ENCODE peak calls at places on chromosomes 5 and 9, in six cellular contexts. One of them, this sample, is unnamed.

GRCh38 chr5:98096155-98096554 is 677.3 kb upstream of the RGMB start:
- DNase-seq in transverse colon: no peak
- DNase-seq in HL-60: no peak
- DNase-seq in GM23338: peak; percentile 34
- DNase-seq in endothelial cell of umbilical vein: no peak
- DNase-seq in prostate gland: no peak
- DNase-seq in this sample: no peak

GRCh38 chr5:41537581-41537980 is 27.2 kb upstream of the PLCXD3 start:
- DNase-seq in transverse colon: no peak
- DNase-seq in HL-60: no peak
- DNase-seq in GM23338: no peak
- DNase-seq in endothelial cell of umbilical vein: no peak
- DNase-seq in prostate gland: no peak
- DNase-seq in this sample: no peak

GRCh38 chr5:106127341-106127781 is 1543.4 kb downstream of the EFNA5 start:
- DNase-seq in transverse colon: no peak
- DNase-seq in HL-60: no peak
- DNase-seq in GM23338: peak; percentile 18
- DNase-seq in endothelial cell of umbilical vein: no peak
- DNase-seq in prostate gland: no peak
- DNase-seq in this sample: no peak

GRCh38 chr9:96150324-96151023 is 151.5 kb downstream of the HSD17B3 start:
- DNase-seq in transverse colon: peak; percentile 46
- DNase-seq in HL-60: peak; percentile 74
- DNase-seq in GM23338: no peak
- DNase-seq in endothelial cell of umbilical vein: no peak
- DNase-seq in prostate gland: no peak
- DNase-seq in this sample: peak; percentile 75

GRCh38 chr9:16180546-16180945 is 627.7 kb downstream of the CCDC171 start:
- DNase-seq in transverse colon: no peak
- DNase-seq in HL-60: no peak
- DNase-seq in GM23338: no peak
- DNase-seq in endothelial cell of umbilical vein: no peak
- DNase-seq in prostate gland: no peak
- DNase-seq in this sample: no peak

GRCh38 chr9:114721491-114722362 is 39.7 kb upstream of the TEX48 start:
- DNase-seq in transverse colon: no peak
- DNase-seq in HL-60: no peak
- DNase-seq in GM23338: no peak
- DNase-seq in endothelial cell of umbilical vein: no peak
- DNase-seq in prostate gland: peak; percentile 16
- DNase-seq in this sample: no peak

GRCh38 chr5:81313278-81313677 is 11.9 kb downstream of the ZCCHC9 start:
- DNase-seq in transverse colon: no peak
- DNase-seq in HL-60: no peak
- DNase-seq in GM23338: no peak
- DNase-seq in endothelial cell of umbilical vein: no peak
- DNase-seq in prostate gland: no peak
- DNase-seq in this sample: no peak

GRCh38 chr5:74493426-74493825 is 147.1 kb downstream of the ENC1 start:
- DNase-seq in transverse colon: no peak
- DNase-seq in HL-60: no peak
- DNase-seq in GM23338: no peak
- DNase-seq in endothelial cell of umbilical vein: no peak
- DNase-seq in prostate gland: no peak
- DNase-seq in this sample: no peak

GRCh38 chr5:32814620-32815019 is 103.5 kb downstream of the NPR3 start:
- DNase-seq in transverse colon: no peak
- DNase-seq in HL-60: no peak
- DNase-seq in GM23338: no peak
- DNase-seq in endothelial cell of umbilical vein: no peak
- DNase-seq in prostate gland: peak; percentile 27
- DNase-seq in this sample: no peak

GRCh38 chr5:112492291-112492690 is 73.2 kb upstream of the EPB41L4A start:
- DNase-seq in transverse colon: peak; percentile 45
- DNase-seq in HL-60: peak; percentile 1
- DNase-seq in GM23338: peak; percentile 88
- DNase-seq in endothelial cell of umbilical vein: peak; percentile 92
- DNase-seq in prostate gland: no peak
- DNase-seq in this sample: peak; percentile 55

GRCh38 chr9:87307810-87308209 is 189.9 kb upstream of the DAPK1 start:
- DNase-seq in transverse colon: no peak
- DNase-seq in HL-60: no peak
- DNase-seq in GM23338: no peak
- DNase-seq in endothelial cell of umbilical vein: no peak
- DNase-seq in prostate gland: no peak
- DNase-seq in this sample: no peak

GRCh38 chr9:98172604-98173003 is 19.8 kb downstream of the CORO2A start:
- DNase-seq in transverse colon: no peak
- DNase-seq in HL-60: no peak
- DNase-seq in GM23338: peak; percentile 49
- DNase-seq in endothelial cell of umbilical vein: no peak
- DNase-seq in prostate gland: peak; percentile 86
- DNase-seq in this sample: peak; percentile 61

GRCh38 chr5:153816870-153817269 is 221.8 kb downstream of the FAM114A2 start:
- DNase-seq in transverse colon: no peak
- DNase-seq in HL-60: no peak
- DNase-seq in GM23338: no peak
- DNase-seq in endothelial cell of umbilical vein: no peak
- DNase-seq in prostate gland: no peak
- DNase-seq in this sample: no peak

GRCh38 chr5:180598797-180599589 is 7.7 kb upstream of the SCGB3A1 start:
- DNase-seq in transverse colon: no peak
- DNase-seq in HL-60: no peak
- DNase-seq in GM23338: no peak
- DNase-seq in endothelial cell of umbilical vein: no peak
- DNase-seq in prostate gland: no peak
- DNase-seq in this sample: peak; percentile 15

GRCh38 chr5:179241764-179242370 is 103.4 kb downstream of the ADAMTS2 start:
- DNase-seq in transverse colon: peak; percentile 6
- DNase-seq in HL-60: no peak
- DNase-seq in GM23338: no peak
- DNase-seq in endothelial cell of umbilical vein: no peak
- DNase-seq in prostate gland: no peak
- DNase-seq in this sample: no peak

GRCh38 chr9:95732803-95733686 is 142.4 kb upstream of the ERCC6L2 start:
- DNase-seq in transverse colon: no peak
- DNase-seq in HL-60: no peak
- DNase-seq in GM23338: no peak
- DNase-seq in endothelial cell of umbilical vein: no peak
- DNase-seq in prostate gland: no peak
- DNase-seq in this sample: no peak

GRCh38 chr9:72006481-72006880 is 53.9 kb downstream of the C9orf57 start:
- DNase-seq in transverse colon: no peak
- DNase-seq in HL-60: no peak
- DNase-seq in GM23338: no peak
- DNase-seq in endothelial cell of umbilical vein: no peak
- DNase-seq in prostate gland: no peak
- DNase-seq in this sample: no peak

GRCh38 chr9:87077986-87078385 is 130.7 kb upstream of the GAS1 start:
- DNase-seq in transverse colon: no peak
- DNase-seq in HL-60: no peak
- DNase-seq in GM23338: no peak
- DNase-seq in endothelial cell of umbilical vein: no peak
- DNase-seq in prostate gland: no peak
- DNase-seq in this sample: no peak

GRCh38 chr5:55817030-55817429 is 34.1 kb upstream of the IL31RA start:
- DNase-seq in transverse colon: no peak
- DNase-seq in HL-60: no peak
- DNase-seq in GM23338: no peak
- DNase-seq in endothelial cell of umbilical vein: no peak
- DNase-seq in prostate gland: no peak
- DNase-seq in this sample: no peak

GRCh38 chr5:33120671-33121070 is 320.1 kb upstream of the TARS1 start:
- DNase-seq in transverse colon: no peak
- DNase-seq in HL-60: no peak
- DNase-seq in GM23338: no peak
- DNase-seq in endothelial cell of umbilical vein: no peak
- DNase-seq in prostate gland: no peak
- DNase-seq in this sample: no peak

GRCh38 chr9:104906441-104907277 is 21.3 kb downstream of the ABCA1 start:
- DNase-seq in transverse colon: no peak
- DNase-seq in HL-60: no peak
- DNase-seq in GM23338: no peak
- DNase-seq in endothelial cell of umbilical vein: no peak
- DNase-seq in prostate gland: no peak
- DNase-seq in this sample: no peak

GRCh38 chr9:19665146-19665863 is 123.5 kb downstream of the SLC24A2 start:
- DNase-seq in transverse colon: no peak
- DNase-seq in HL-60: no peak
- DNase-seq in GM23338: no peak
- DNase-seq in endothelial cell of umbilical vein: no peak
- DNase-seq in prostate gland: no peak
- DNase-seq in this sample: no peak

DNA sequence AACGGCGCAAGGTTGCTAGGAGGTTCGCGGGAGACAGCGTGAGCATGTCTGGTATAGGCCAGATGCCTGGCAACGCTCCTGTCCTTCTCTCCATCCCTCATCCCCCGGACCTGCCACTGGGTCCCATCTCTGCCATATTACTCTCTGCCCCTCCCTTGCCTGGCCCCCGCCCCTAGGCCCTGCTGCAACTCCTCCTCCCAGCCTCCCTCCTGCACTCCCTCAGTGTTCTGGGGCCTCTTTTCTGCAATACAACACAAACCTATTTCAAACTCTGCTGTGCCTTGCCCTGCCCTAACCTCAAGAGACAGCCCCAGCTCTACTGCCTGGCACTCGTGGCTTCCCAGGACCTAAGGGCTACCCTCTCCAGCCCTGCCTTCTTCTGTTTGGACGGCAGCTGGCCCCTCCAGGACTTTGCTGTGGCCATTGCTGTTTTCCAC is 8.9 kb upstream of the DBN1 start:
- DNase-seq in transverse colon: no peak
- DNase-seq in HL-60: no peak
- DNase-seq in GM23338: no peak
- DNase-seq in endothelial cell of umbilical vein: no peak
- DNase-seq in prostate gland: no peak
- DNase-seq in this sample: no peak
- TF ChIP-seq POLR2AphosphoS5 in transverse colon: no peak
- TF ChIP-seq POLR2AphosphoS5 in HL-60: no peak
- TF ChIP-seq POLR2AphosphoS5 in GM23338: no peak
- TF ChIP-seq POLR2AphosphoS5 in endothelial cell of umbilical vein: peak; percentile 72
- TF ChIP-seq POLR2AphosphoS5 in prostate gland: no peak
- TF ChIP-seq POLR2AphosphoS5 in this sample: no peak

DNA sequence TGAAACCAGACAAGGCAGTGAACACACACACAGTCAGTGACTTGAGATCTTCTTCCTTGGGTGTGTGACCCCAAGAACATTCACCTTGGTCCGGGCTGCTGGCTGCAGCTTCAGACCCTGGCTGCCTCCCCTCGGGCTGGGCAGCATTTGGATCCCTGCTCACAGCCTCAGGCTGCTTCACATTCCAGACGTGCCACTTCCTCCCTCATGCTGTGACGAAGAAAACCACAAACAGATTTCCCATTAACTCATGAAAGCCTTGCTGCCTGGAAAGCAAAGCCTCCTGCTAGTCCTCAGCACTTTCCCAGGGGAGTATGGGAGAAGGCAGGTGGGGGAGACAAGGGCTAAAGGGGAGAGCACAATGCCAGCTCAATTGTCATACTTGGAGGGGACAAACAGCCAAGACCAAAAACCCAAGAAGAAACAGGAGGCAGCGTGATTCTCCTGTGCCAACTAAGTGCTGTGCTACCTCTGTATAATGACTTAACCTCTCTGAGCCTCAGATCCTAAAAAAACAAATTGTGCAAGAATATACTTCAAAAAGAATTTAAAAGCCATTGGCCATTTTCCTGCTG is 594.6 kb upstream of the BRINP1 start:
- DNase-seq in transverse colon: no peak
- DNase-seq in HL-60: no peak
- DNase-seq in GM23338: peak; percentile 95
- DNase-seq in endothelial cell of umbilical vein: no peak
- DNase-seq in prostate gland: no peak
- DNase-seq in this sample: peak; percentile 25
- H3K4me3 ChIP-seq in transverse colon: no peak overlapping the region
- H3K4me3 ChIP-seq in HL-60: no peak overlapping the region
- H3K4me3 ChIP-seq in GM23338: no peak overlapping the region
- H3K4me3 ChIP-seq in endothelial cell of umbilical vein: no peak overlapping the region
- H3K4me3 ChIP-seq in prostate gland: no peak overlapping the region
- H3K4me3 ChIP-seq in this sample: no peak overlapping the region

GRCh38 chr9:134663084-134663483 is 21.5 kb downstream of the COL5A1 start:
- DNase-seq in transverse colon: no peak
- DNase-seq in HL-60: no peak
- DNase-seq in GM23338: no peak
- DNase-seq in endothelial cell of umbilical vein: no peak
- DNase-seq in prostate gland: no peak
- DNase-seq in this sample: no peak

GRCh38 chr9:134661791-134662142 is 20.2 kb downstream of the COL5A1 start:
- DNase-seq in transverse colon: peak; percentile 23
- DNase-seq in HL-60: no peak
- DNase-seq in GM23338: no peak
- DNase-seq in endothelial cell of umbilical vein: no peak
- DNase-seq in prostate gland: no peak
- DNase-seq in this sample: no peak

GRCh38 chr9:134663753-134664415 is 22.3 kb downstream of the COL5A1 start:
- DNase-seq in transverse colon: no peak
- DNase-seq in HL-60: no peak
- DNase-seq in GM23338: no peak
- DNase-seq in endothelial cell of umbilical vein: no peak
- DNase-seq in prostate gland: no peak
- DNase-seq in this sample: no peak

GRCh38 chr9:134661299-134661698 is 19.7 kb downstream of the COL5A1 start:
- DNase-seq in transverse colon: no peak
- DNase-seq in HL-60: no peak
- DNase-seq in GM23338: no peak
- DNase-seq in endothelial cell of umbilical vein: no peak
- DNase-seq in prostate gland: no peak
- DNase-seq in this sample: no peak

GRCh38 chr9:134662143-134662876 is 20.7 kb downstream of the COL5A1 start:
- DNase-seq in transverse colon: peak; percentile 51
- DNase-seq in HL-60: no peak
- DNase-seq in GM23338: no peak
- DNase-seq in endothelial cell of umbilical vein: no peak
- DNase-seq in prostate gland: no peak
- DNase-seq in this sample: no peak
- TF ChIP-seq POLR2AphosphoS5 in transverse colon: peak; percentile 84
- TF ChIP-seq POLR2AphosphoS5 in HL-60: no peak
- TF ChIP-seq POLR2AphosphoS5 in GM23338: no peak
- TF ChIP-seq POLR2AphosphoS5 in endothelial cell of umbilical vein: no peak
- TF ChIP-seq POLR2AphosphoS5 in prostate gland: no peak
- TF ChIP-seq POLR2AphosphoS5 in this sample: peak; percentile 65

DNA sequence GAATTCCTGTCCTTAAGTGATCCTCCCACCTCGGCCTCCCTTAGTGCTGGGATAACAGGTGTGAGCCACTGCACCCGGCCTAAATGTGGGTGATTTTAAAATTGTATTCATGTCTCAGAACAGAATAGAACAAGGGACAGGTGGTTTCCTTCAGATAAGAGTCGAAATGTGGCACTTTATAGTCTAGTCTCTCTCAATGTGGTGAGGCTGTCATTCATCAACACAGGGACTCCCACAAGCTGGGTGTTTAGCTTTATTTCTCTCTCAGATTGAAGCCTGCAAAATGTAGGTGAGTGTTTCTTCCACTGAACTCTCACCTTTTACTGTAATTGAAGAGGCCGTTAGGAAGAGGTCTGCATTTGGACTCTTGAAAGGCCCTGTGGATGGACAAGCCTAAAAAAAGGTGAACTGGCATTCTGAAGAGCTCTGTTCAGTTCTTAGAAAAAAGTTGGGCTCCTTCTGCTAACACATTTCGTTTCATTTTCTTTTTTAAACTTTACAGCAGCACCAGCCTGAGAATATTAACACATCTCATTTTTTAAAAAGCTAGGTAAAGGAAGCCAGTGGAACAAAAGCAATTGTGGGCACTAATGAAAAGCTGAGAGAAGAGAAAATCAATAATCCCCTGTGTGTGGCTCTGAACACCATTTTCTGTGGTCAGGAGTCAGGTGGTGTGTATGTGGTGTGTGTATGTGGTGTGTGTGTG is 126.2 kb upstream of the SLC28A3 start:
- DNase-seq in transverse colon: no peak
- DNase-seq in HL-60: no peak
- DNase-seq in GM23338: no peak
- DNase-seq in endothelial cell of umbilical vein: no peak
- DNase-seq in prostate gland: no peak
- DNase-seq in this sample: no peak
- H3K4me3 ChIP-seq in transverse colon: no peak overlapping the region
- H3K4me3 ChIP-seq in HL-60: no peak overlapping the region
- H3K4me3 ChIP-seq in GM23338: no peak overlapping the region
- H3K4me3 ChIP-seq in endothelial cell of umbilical vein: no peak overlapping the region
- H3K4me3 ChIP-seq in prostate gland: no peak overlapping the region
- H3K4me3 ChIP-seq in this sample: no peak overlapping the region